ENCODE peak calls at places on chromosomes 7 and 10, in four cellular contexts. K is stimulated activated CD4-positive, alpha-beta T cell treated with anti-CD3 and anti-CD28 coated beads, Interleukin-4, amount 100 ng/mL, for 4 hours; C is activated naive CD4-positive, alpha-beta T cell; U is HT1080. Y is an unnamed sample.

GRCh38 chr10:122258136-122259074 is 12.7 kb upstream of the BTBD16 start:
- DNase-seq in K (no peak), C (no peak), U (peak), Y (no peak)

GRCh38 chr7:75064801-75065200 is 8.8 kb downstream of the RCC1L start:
- DNase-seq in C (no peak), K (no peak), U (no peak), Y (no peak)

GRCh38 chr7:41630741-41631140 is 72.1 kb downstream of the INHBA start:
- DNase-seq in K (no peak), C (no peak), U (no peak), Y (no peak)

GRCh38 chr7:2982831-2983230 is 60.8 kb downstream of the CARD11 start:
- DNase-seq in C (no peak), K (peak), U (no peak), Y (no peak)

GRCh38 chr7:102111758-102112119 is 174.9 kb upstream of the SH2B2 start:
- DNase-seq in U (no peak), K (no peak), C (no peak), Y (no peak)

GRCh38 chr10:29297678-29298077 is 8.8 kb downstream of the LYZL1 start:
- DNase-seq in K (no peak), C (no peak), U (no peak), Y (no peak)

GRCh38 chr10:24419067-24419466 is 210.1 kb downstream of the KIAA1217 start:
- DNase-seq in C (no peak), K (no peak), U (no peak), Y (no peak)

GRCh38 chr7:42617781-42618457 is 294.0 kb downstream of the C7orf25 start:
- DNase-seq in U (peak), C (no peak), K (no peak), Y (no peak)

GRCh38 chr10:24344279-24344678 is 135.3 kb downstream of the KIAA1217 start:
- DNase-seq in U (peak), C (no peak), K (no peak), Y (peak)

GRCh38 chr7:107228291-107228690 is 59.5 kb downstream of the HBP1 start:
- DNase-seq in K (no peak), U (no peak), C (no peak), Y (peak)

GRCh38 chr10:30897045-30897444 is 134.6 kb downstream of the ZNF438 start:
- DNase-seq in U (no peak), C (no peak), K (no peak), Y (no peak)

GRCh38 chr7:146136357-146136875 is 19.8 kb downstream of the CNTNAP2 start:
- DNase-seq in K (no peak), U (no peak), C (no peak), Y (no peak)

GRCh38 chr7:151313857-151314256 is 27.8 kb upstream of the NUB1 start:
- DNase-seq in C (no peak), U (peak), K (peak), Y (peak)

GRCh38 chr7:81887098-81887497 is 117.3 kb upstream of the HGF start:
- DNase-seq in U (peak), K (no peak), C (no peak), Y (peak)

GRCh38 chr7:148584154-148584827 is 6.3 kb upstream of the C7orf33 start:
- DNase-seq in K (no peak), U (no peak), C (no peak), Y (no peak)

GRCh38 chr7:102251531-102252372 is 34.9 kb upstream of the SH2B2 start:
- DNase-seq in C (no peak), K (no peak), U (no peak), Y (no peak)

GRCh38 chr7:78636727-78637126 is 816.7 kb downstream of the MAGI2 start:
- DNase-seq in U (no peak), K (no peak), C (no peak), Y (no peak)

GRCh38 chr7:91434821-91435220 is 170.6 kb downstream of the FZD1 start:
- DNase-seq in C (no peak), K (no peak), U (no peak), Y (no peak)

GRCh38 chr7:23106491-23106800 is 861 bp downstream of the KLHL7 start:
- DNase-seq in K (no peak), U (no peak), C (no peak), Y (no peak)

GRCh38 chr10:117460846-117461765 is 81.4 kb upstream of the EMX2 start:
- DNase-seq in C (no peak), U (peak), K (no peak), Y (no peak)

GRCh38 chr10:20276127-20276979 is 460.1 kb downstream of the PLXDC2 start:
- DNase-seq in C (no peak), K (no peak), U (no peak), Y (no peak)

GRCh38 chr10:23884671-23885070 is 324.3 kb upstream of the KIAA1217 start:
- DNase-seq in C (no peak), U (no peak), K (no peak), Y (no peak)

GRCh38 chr10:114928818-114929217 is 9.2 kb upstream of the TRUB1 start:
- DNase-seq in K (no peak), C (no peak), U (no peak), Y (no peak)

GRCh38 chr10:15084502-15084922 is 4.1 kb downstream of the ACBD7 start:
- DNase-seq in C (no peak), U (peak), K (no peak), Y (peak)

GRCh38 chr7:45240187-45240776 is 82.7 kb downstream of the RAMP3 start:
- DNase-seq in K (no peak), U (no peak), C (no peak), Y (no peak)

GRCh38 chr10:97882142-97883091 is 32.8 kb downstream of the GOLGA7B start:
- DNase-seq in K (no peak), C (no peak), U (peak), Y (peak)

GRCh38 chr10:71767420-71768035 is 5.8 kb downstream of the VSIR start:
- DNase-seq in C (no peak), U (no peak), K (no peak), Y (no peak)

GRCh38 chr7:108596560-108596959 is 26.9 kb downstream of the DNAJB9 start:
- DNase-seq in C (no peak), K (no peak), U (no peak), Y (no peak)

GRCh38 chr7:145909956-145910611 is 206.5 kb upstream of the CNTNAP2 start:
- DNase-seq in C (no peak), U (peak), K (no peak), Y (peak)

GRCh38 chr10:60732240-60733188 is 45.8 kb upstream of the CDK1 start:
- DNase-seq in C (peak), K (no peak), U (no peak), Y (no peak)

GRCh38 chr7:2870471-2870941 is 26.4 kb upstream of the GNA12 start:
- DNase-seq in U (peak), K (no peak), C (no peak), Y (no peak)

GRCh38 chr7:46003896-46004875 is 83.1 kb upstream of the IGFBP3 start:
- DNase-seq in C (no peak), K (no peak), U (peak), Y (peak)

GRCh38 chr7:157299613-157300405 is 37.0 kb upstream of the DNAJB6 start:
- DNase-seq in C (no peak), U (no peak), K (no peak), Y (no peak)

GRCh38 chr10:114694062-114694461 is 36.0 kb upstream of the ABLIM1 start:
- DNase-seq in U (no peak), K (no peak), C (no peak), Y (no peak)

GRCh38 chr10:21002097-21002878 is 105.2 kb upstream of the NEBL start:
- DNase-seq in U (peak), K (no peak), C (no peak), Y (no peak)

GRCh38 chr10:29250066-29250465 is 38.8 kb upstream of the LYZL1 start:
- DNase-seq in C (no peak), K (no peak), U (no peak), Y (no peak)

GRCh38 chr7:28088032-28088431 is 92.6 kb downstream of the JAZF1 start:
- DNase-seq in U (no peak), K (no peak), C (no peak), Y (no peak)

GRCh38 chr10:62021978-62022802 is 120.7 kb downstream of the ARID5B start:
- DNase-seq in K (no peak), U (no peak), C (no peak), Y (no peak)